ENCODE peak calls at places on chromosome 21, in five cellular contexts. One of them, this sample, is unnamed.

GRCh38 chr21:43954896-43955295 is 57.2 kb upstream of the TRAPPC10 start:
- DNase-seq in NCI-H774: no peak
- DNase-seq in AG10803: no peak
- DNase-seq in astrocyte of the spinal cord: no peak
- DNase-seq in WTC11: no peak
- DNase-seq in this sample: no peak

GRCh38 chr21:44699502-44700001 is 2.6 kb downstream of the KRTAP10-12 start:
- DNase-seq in astrocyte of the spinal cord: no peak
- DNase-seq in WTC11: no peak
- DNase-seq in NCI-H774: no peak
- DNase-seq in AG10803: no peak
- DNase-seq in this sample: no peak

GRCh38 chr21:35470522-35470921 is 421.4 kb upstream of the RUNX1 start:
- DNase-seq in NCI-H774: no peak
- DNase-seq in astrocyte of the spinal cord: no peak
- DNase-seq in AG10803: no peak
- DNase-seq in WTC11: peak; percentile 16
- DNase-seq in this sample: no peak

GRCh38 chr21:42781150-42781980 is 98.0 kb downstream of the WDR4 start:
- DNase-seq in NCI-H774: peak; percentile 13
- DNase-seq in AG10803: no peak
- DNase-seq in astrocyte of the spinal cord: no peak
- DNase-seq in WTC11: peak; percentile 61
- DNase-seq in this sample: no peak

GRCh38 chr21:43880111-43880985 is 15.3 kb downstream of the AGPAT3 start:
- DNase-seq in astrocyte of the spinal cord: peak; percentile 30
- DNase-seq in AG10803: peak; percentile 33
- DNase-seq in NCI-H774: no peak
- DNase-seq in WTC11: no peak
- DNase-seq in this sample: no peak

GRCh38 chr21:45528028-45528705 is 14.1 kb downstream of the SLC19A1 start:
- DNase-seq in WTC11: peak; percentile 10
- DNase-seq in AG10803: no peak
- DNase-seq in NCI-H774: no peak
- DNase-seq in astrocyte of the spinal cord: no peak
- DNase-seq in this sample: no peak

GRCh38 chr21:19237603-19238002 is 834.0 kb upstream of the TMPRSS15 start:
- DNase-seq in WTC11: no peak
- DNase-seq in astrocyte of the spinal cord: no peak
- DNase-seq in NCI-H774: no peak
- DNase-seq in AG10803: no peak
- DNase-seq in this sample: no peak

GRCh38 chr21:40490408-40490807 is 356.6 kb downstream of the DSCAM start:
- DNase-seq in NCI-H774: no peak
- DNase-seq in AG10803: no peak
- DNase-seq in astrocyte of the spinal cord: no peak
- DNase-seq in WTC11: no peak
- DNase-seq in this sample: no peak

GRCh38 chr21:16304189-16304588 is 574.4 kb downstream of the USP25 start:
- DNase-seq in astrocyte of the spinal cord: peak; percentile 21
- DNase-seq in WTC11: no peak
- DNase-seq in AG10803: no peak
- DNase-seq in NCI-H774: no peak
- DNase-seq in this sample: no peak

GRCh38 chr21:41228006-41228370 is 60.0 kb downstream of the BACE2 start:
- DNase-seq in WTC11: no peak
- DNase-seq in AG10803: no peak
- DNase-seq in NCI-H774: no peak
- DNase-seq in astrocyte of the spinal cord: no peak
- DNase-seq in this sample: no peak

GRCh38 chr21:15071012-15071411 is 6.2 kb upstream of the NRIP1 start:
- DNase-seq in NCI-H774: no peak
- DNase-seq in WTC11: peak; percentile 13
- DNase-seq in AG10803: no peak
- DNase-seq in astrocyte of the spinal cord: no peak
- DNase-seq in this sample: no peak

GRCh38 chr21:45248893-45249381 is 38.8 kb downstream of the POFUT2 start:
- DNase-seq in AG10803: peak; percentile 42
- DNase-seq in NCI-H774: no peak
- DNase-seq in astrocyte of the spinal cord: peak; percentile 16
- DNase-seq in WTC11: no peak
- DNase-seq in this sample: no peak

GRCh38 chr21:41761211-41762181 is 5.4 kb downstream of the RIPK4 start:
- DNase-seq in astrocyte of the spinal cord: peak; percentile 13
- DNase-seq in NCI-H774: peak; percentile 23
- DNase-seq in AG10803: no peak
- DNase-seq in WTC11: no peak
- DNase-seq in this sample: no peak

This sample was measured in OCI-LY7.